ENCODE peak calls at places on chromosomes 1 and 21, in six cellular contexts. G is dorsolateral prefrontal cortex, C is GM19239, B is NCI-H1694 treated with DMSO at 0.1 percent for 48 hours, K is K562, Q is NCI-H774. L is an unnamed sample.
A peak's percentile ranks its signal among the peaks of the same experiment; 100 is the strongest.

GRCh38 chr1:243495032-243495431 is 239.2 kb downstream of the SDCCAG8 start:
- DNase-seq in B (no peak), G (no peak), K (no peak), Q (no peak), C (no peak), L (no peak)

GRCh38 chr1:204326891-204327290 is 32.8 kb downstream of the PLEKHA6 start:
- DNase-seq in C (no peak), G (no peak), Q (no peak), B (no peak), K (no peak), L (no peak)

GRCh38 chr1:36384542-36385409 is 948 bp downstream of the STK40 start:
- DNase-seq in G (peak; percentile 44), K (peak; percentile 63), Q (peak; percentile 75), B (no peak), C (no peak), L (no peak)

GRCh38 chr1:188128761-188129160 is 1300.0 kb downstream of the PLA2G4A start:
- DNase-seq in K (no peak), B (no peak), C (no peak), G (no peak), Q (no peak), L (no peak)

GRCh38 chr1:22712502-22713271 is 2.0 kb downstream of the EPHB2 start:
- DNase-seq in Q (no peak), G (no peak), K (no peak), B (no peak), C (peak; percentile 70), L (peak; percentile 48)

GRCh38 chr1:7410156-7410555 is 360.9 kb upstream of the VAMP3 start:
- DNase-seq in Q (no peak), C (no peak), B (no peak), G (no peak), K (no peak), L (no peak)

GRCh38 chr1:235984041-235984820 is 80.7 kb downstream of the NID1 start:
- DNase-seq in C (no peak), Q (no peak), K (no peak), G (no peak), B (no peak), L (no peak)

GRCh38 chr1:27102707-27103468 is 52.0 kb downstream of the SLC9A1 start:
- DNase-seq in G (peak; percentile 86), B (peak; percentile 7), Q (no peak), K (peak; percentile 89), C (peak; percentile 85), L (peak; percentile 69)

GRCh38 chr1:53398091-53398490 is 61.1 kb upstream of the DMRTB1 start:
- DNase-seq in G (no peak), B (no peak), K (no peak), Q (no peak), C (no peak), L (no peak)

GRCh38 chr1:243742814-243743213 is 107.2 kb downstream of the AKT3 start:
- DNase-seq in G (no peak), K (no peak), C (no peak), B (no peak), Q (no peak), L (no peak)

GRCh38 chr1:218344814-218345672 is at the start of gene TGFB2:
- DNase-seq in C (no peak), B (no peak), G (peak; percentile 59), K (peak; percentile 62), Q (peak; percentile 49), L (no peak)

GRCh38 chr1:193538690-193539089 is 352.3 kb upstream of the B3GALT2 start:
- DNase-seq in G (no peak), Q (no peak), K (no peak), B (no peak), C (no peak), L (no peak)

GRCh38 chr1:29984544-29985375 is 738.6 kb downstream of the MATN1 start:
- DNase-seq in K (no peak), C (no peak), B (no peak), Q (no peak), G (no peak), L (no peak)

GRCh38 chr21:45524756-45525152 is 17.5 kb downstream of the SLC19A1 start:
- DNase-seq in K (no peak), Q (no peak), G (peak; percentile 13), B (no peak), C (no peak), L (no peak)

GRCh38 chr1:43302721-43303476 is 2.1 kb downstream of the TIE1 start:
- DNase-seq in K (no peak), B (no peak), G (no peak), Q (no peak), C (no peak), L (no peak)

GRCh38 chr1:87942165-87942564 is 613.5 kb downstream of the LMO4 start:
- DNase-seq in G (no peak), C (no peak), Q (no peak), B (no peak), K (no peak), L (no peak)

GRCh38 chr1:24898152-24898908 is 31.7 kb downstream of the RUNX3 start:
- DNase-seq in B (no peak), C (peak; percentile 67), Q (no peak), K (peak; percentile 82), G (peak; percentile 28), L (peak; percentile 47)

GRCh38 chr1:118304722-118305344 is 119.8 kb upstream of the SPAG17 start:
- DNase-seq in K (no peak), B (no peak), C (no peak), Q (no peak), G (no peak), L (no peak)

GRCh38 chr1:115404936-115405335 is 66.9 kb upstream of the NGF start:
- DNase-seq in G (no peak), B (no peak), C (no peak), K (no peak), Q (no peak), L (no peak)

GRCh38 chr1:234875953-234876814 is 252.5 kb downstream of the TOMM20 start:
- DNase-seq in G (no peak), Q (no peak), K (peak; percentile 94), C (no peak), B (no peak), L (no peak)

GRCh38 chr1:109624215-109625010 is 4.8 kb downstream of the AMPD2 start:
- DNase-seq in K (no peak), B (no peak), G (no peak), Q (no peak), C (peak; percentile 57), L (no peak)

GRCh38 chr1:175188936-175189335 is 3.6 kb downstream of the KIAA0040 start:
- DNase-seq in C (peak; percentile 54), K (no peak), B (no peak), G (no peak), Q (no peak), L (no peak)

GRCh38 chr21:31110430-31110829 is 72.2 kb upstream of the KRTAP19-8 start:
- DNase-seq in G (peak; percentile 48), K (no peak), B (no peak), Q (no peak), C (no peak), L (no peak)

GRCh38 chr1:84913025-84913892 is 20.3 kb upstream of the LPAR3 start:
- DNase-seq in K (no peak), B (no peak), Q (no peak), C (no peak), G (no peak), L (no peak)

GRCh38 chr1:45246760-45247159 is 40.4 kb upstream of the ZSWIM5 start:
- DNase-seq in B (no peak), G (no peak), Q (peak; percentile 80), K (no peak), C (no peak), L (no peak)

GRCh38 chr1:151693057-151693651 is 23.4 kb downstream of the CELF3 start:
- DNase-seq in G (no peak), Q (no peak), K (no peak), C (no peak), B (peak; percentile 77), L (no peak)

GRCh38 chr1:204716687-204717086 is 31.1 kb upstream of the LRRN2 start:
- DNase-seq in Q (no peak), C (no peak), K (no peak), B (no peak), G (no peak), L (no peak)

GRCh38 chr1:8115031-8115768 is 89.1 kb upstream of the ERRFI1 start:
- DNase-seq in G (no peak), K (no peak), C (no peak), Q (no peak), B (no peak), L (no peak)

GRCh38 chr1:56123421-56123820 is 455.9 kb downstream of the PLPP3 start:
- DNase-seq in C (no peak), G (no peak), Q (no peak), B (no peak), K (no peak), L (no peak)

GRCh38 chr1:11842154-11843041 is 5.2 kb downstream of the NPPA start:
- DNase-seq in Q (no peak), B (no peak), K (peak; percentile 93), C (no peak), G (no peak), L (no peak)

GRCh38 chr1:196372896-196373536 is 235.2 kb downstream of the KCNT2 start:
- DNase-seq in Q (no peak), G (no peak), C (no peak), B (peak; percentile 54), K (peak; percentile 41), L (peak; percentile 1)

GRCh38 chr1:34406377-34406776 is 229.7 kb downstream of the C1orf94 start:
- DNase-seq in G (no peak), Q (peak; percentile 50), B (no peak), K (no peak), C (no peak), L (no peak)

GRCh38 chr1:167145965-167146364 is 52.1 kb downstream of the STYXL2 start:
- DNase-seq in C (no peak), B (no peak), K (no peak), Q (no peak), G (no peak), L (no peak)

GRCh38 chr1:116377564-116378529 is 4.8 kb downstream of the ATP1A1 start:
- DNase-seq in G (peak; percentile 82), Q (no peak), C (peak; percentile 24), K (no peak), B (no peak), L (peak; percentile 30)

GRCh38 chr1:101075926-101076325 is 50.3 kb upstream of the DPH5 start:
- DNase-seq in C (no peak), G (no peak), K (no peak), Q (no peak), B (no peak), L (no peak)

GRCh38 chr1:227757781-227758180 is 22.5 kb downstream of the SNAP47 start:
- DNase-seq in B (no peak), G (no peak), Q (no peak), C (no peak), K (no peak), L (no peak)

GRCh38 chr1:9877962-9878361 is 32.1 kb downstream of the CTNNBIP1 start:
- DNase-seq in B (no peak), C (no peak), G (no peak), Q (no peak), K (no peak), L (no peak)